ENCODE peak calls at places on chromosomes 1 and 21, in nine cellular contexts. One of them, this sample, is unnamed.

GRCh38 chr1:209577346-209577745 is 6.2 kb upstream of the CAMK1G start:
- DNase-seq in mesenteric fat pad: no peak
- DNase-seq in amniotic stem cell: no peak
- DNase-seq in amniotic epithelial cell: peak; percentile 54
- DNase-seq in GM12864: no peak
- DNase-seq in SK-N-SH: no peak
- DNase-seq in CD8-positive, alpha-beta T cell: no peak
- DNase-seq in endothelial cell: no peak
- DNase-seq in K562: no peak
- DNase-seq in this sample: no peak

GRCh38 chr1:22827666-22828065 is 117.0 kb downstream of the EPHB2 start:
- DNase-seq in mesenteric fat pad: no peak
- DNase-seq in amniotic stem cell: no peak
- DNase-seq in amniotic epithelial cell: no peak
- DNase-seq in GM12864: no peak
- DNase-seq in SK-N-SH: no peak
- DNase-seq in CD8-positive, alpha-beta T cell: no peak
- DNase-seq in endothelial cell: no peak
- DNase-seq in K562: no peak
- DNase-seq in this sample: no peak

GRCh38 chr1:96721053-96721381 is 567 bp upstream of the PTBP2 start:
- DNase-seq in mesenteric fat pad: no peak
- DNase-seq in amniotic stem cell: no peak
- DNase-seq in amniotic epithelial cell: no peak
- DNase-seq in GM12864: no peak
- DNase-seq in SK-N-SH: no peak
- DNase-seq in CD8-positive, alpha-beta T cell: no peak
- DNase-seq in endothelial cell: no peak
- DNase-seq in K562: no peak
- DNase-seq in this sample: no peak

GRCh38 chr1:17340358-17340757 is 31.6 kb upstream of the PADI6 start:
- DNase-seq in mesenteric fat pad: peak; percentile 20
- DNase-seq in amniotic stem cell: no peak
- DNase-seq in amniotic epithelial cell: peak; percentile 11
- DNase-seq in GM12864: no peak
- DNase-seq in SK-N-SH: no peak
- DNase-seq in CD8-positive, alpha-beta T cell: no peak
- DNase-seq in endothelial cell: no peak
- DNase-seq in K562: peak; percentile 43
- DNase-seq in this sample: no peak

GRCh38 chr1:151347523-151348246 is 633 bp upstream of the RFX5 start:
- DNase-seq in mesenteric fat pad: no peak
- DNase-seq in amniotic stem cell: no peak
- DNase-seq in amniotic epithelial cell: peak; percentile 32
- DNase-seq in GM12864: no peak
- DNase-seq in SK-N-SH: no peak
- DNase-seq in CD8-positive, alpha-beta T cell: no peak
- DNase-seq in endothelial cell: no peak
- DNase-seq in K562: no peak
- DNase-seq in this sample: no peak

GRCh38 chr1:203536575-203536974 is 42.6 kb downstream of the OPTC start:
- DNase-seq in mesenteric fat pad: no peak
- DNase-seq in amniotic stem cell: no peak
- DNase-seq in amniotic epithelial cell: peak; percentile 93
- DNase-seq in GM12864: no peak
- DNase-seq in SK-N-SH: no peak
- DNase-seq in CD8-positive, alpha-beta T cell: no peak
- DNase-seq in endothelial cell: no peak
- DNase-seq in K562: no peak
- DNase-seq in this sample: no peak

GRCh38 chr1:74641161-74641560 is 32.4 kb downstream of the ERICH3 start:
- DNase-seq in mesenteric fat pad: no peak
- DNase-seq in amniotic stem cell: no peak
- DNase-seq in amniotic epithelial cell: no peak
- DNase-seq in GM12864: no peak
- DNase-seq in SK-N-SH: no peak
- DNase-seq in CD8-positive, alpha-beta T cell: no peak
- DNase-seq in endothelial cell: no peak
- DNase-seq in K562: no peak
- DNase-seq in this sample: no peak

GRCh38 chr21:25938673-25939395 is 204.1 kb downstream of the GABPA start:
- DNase-seq in mesenteric fat pad: no peak
- DNase-seq in amniotic stem cell: no peak
- DNase-seq in amniotic epithelial cell: peak; percentile 41
- DNase-seq in GM12864: no peak
- DNase-seq in SK-N-SH: no peak
- DNase-seq in CD8-positive, alpha-beta T cell: no peak
- DNase-seq in endothelial cell: no peak
- DNase-seq in K562: no peak
- DNase-seq in this sample: no peak

GRCh38 chr1:28718601-28719331 is 18.0 kb upstream of the YTHDF2 start:
- DNase-seq in mesenteric fat pad: no peak
- DNase-seq in amniotic stem cell: no peak
- DNase-seq in amniotic epithelial cell: peak; percentile 64
- DNase-seq in GM12864: no peak
- DNase-seq in SK-N-SH: no peak
- DNase-seq in CD8-positive, alpha-beta T cell: no peak
- DNase-seq in endothelial cell: no peak
- DNase-seq in K562: peak; percentile 57
- DNase-seq in this sample: no peak

GRCh38 chr1:71089536-71090270 is 8.9 kb upstream of the ZRANB2 start:
- DNase-seq in mesenteric fat pad: no peak
- DNase-seq in amniotic stem cell: peak; percentile 11
- DNase-seq in amniotic epithelial cell: peak; percentile 73
- DNase-seq in GM12864: no peak
- DNase-seq in SK-N-SH: no peak
- DNase-seq in CD8-positive, alpha-beta T cell: no peak
- DNase-seq in endothelial cell: no peak
- DNase-seq in K562: no peak
- DNase-seq in this sample: no peak

GRCh38 chr1:204124639-204125038 is 27.2 kb downstream of the ETNK2 start:
- DNase-seq in mesenteric fat pad: no peak
- DNase-seq in amniotic stem cell: no peak
- DNase-seq in amniotic epithelial cell: no peak
- DNase-seq in GM12864: no peak
- DNase-seq in SK-N-SH: no peak
- DNase-seq in CD8-positive, alpha-beta T cell: no peak
- DNase-seq in endothelial cell: no peak
- DNase-seq in K562: no peak
- DNase-seq in this sample: no peak

GRCh38 chr1:73673980-73674379 is 524.0 kb downstream of the LRRIQ3 start:
- DNase-seq in mesenteric fat pad: no peak
- DNase-seq in amniotic stem cell: no peak
- DNase-seq in amniotic epithelial cell: no peak
- DNase-seq in GM12864: no peak
- DNase-seq in SK-N-SH: no peak
- DNase-seq in CD8-positive, alpha-beta T cell: no peak
- DNase-seq in endothelial cell: no peak
- DNase-seq in K562: no peak
- DNase-seq in this sample: no peak

GRCh38 chr1:14878951-14879350 is 274.6 kb upstream of the TMEM51 start:
- DNase-seq in mesenteric fat pad: no peak
- DNase-seq in amniotic stem cell: no peak
- DNase-seq in amniotic epithelial cell: no peak
- DNase-seq in GM12864: no peak
- DNase-seq in SK-N-SH: no peak
- DNase-seq in CD8-positive, alpha-beta T cell: no peak
- DNase-seq in endothelial cell: no peak
- DNase-seq in K562: no peak
- DNase-seq in this sample: no peak

GRCh38 chr21:32463889-32464300 is 51.4 kb downstream of the EVA1C start:
- DNase-seq in mesenteric fat pad: no peak
- DNase-seq in amniotic stem cell: peak; percentile 63
- DNase-seq in amniotic epithelial cell: peak; percentile 84
- DNase-seq in GM12864: no peak
- DNase-seq in SK-N-SH: no peak
- DNase-seq in CD8-positive, alpha-beta T cell: no peak
- DNase-seq in endothelial cell: no peak
- DNase-seq in K562: no peak
- DNase-seq in this sample: no peak

GRCh38 chr1:53737648-53738204 is 1.2 kb downstream of the GLIS1 start:
- DNase-seq in mesenteric fat pad: no peak
- DNase-seq in amniotic stem cell: no peak
- DNase-seq in amniotic epithelial cell: no peak
- DNase-seq in GM12864: no peak
- DNase-seq in SK-N-SH: peak; percentile 63
- DNase-seq in CD8-positive, alpha-beta T cell: no peak
- DNase-seq in endothelial cell: peak; percentile 21
- DNase-seq in K562: no peak
- DNase-seq in this sample: no peak

GRCh38 chr1:212651521-212651920 is 43.0 kb downstream of the ATF3 start:
- DNase-seq in mesenteric fat pad: no peak
- DNase-seq in amniotic stem cell: no peak
- DNase-seq in amniotic epithelial cell: no peak
- DNase-seq in GM12864: no peak
- DNase-seq in SK-N-SH: no peak
- DNase-seq in CD8-positive, alpha-beta T cell: no peak
- DNase-seq in endothelial cell: no peak
- DNase-seq in K562: no peak
- DNase-seq in this sample: no peak

GRCh38 chr21:16378570-16378969 is 648.8 kb downstream of the USP25 start:
- DNase-seq in mesenteric fat pad: no peak
- DNase-seq in amniotic stem cell: no peak
- DNase-seq in amniotic epithelial cell: no peak
- DNase-seq in GM12864: no peak
- DNase-seq in SK-N-SH: no peak
- DNase-seq in CD8-positive, alpha-beta T cell: no peak
- DNase-seq in endothelial cell: no peak
- DNase-seq in K562: no peak
- DNase-seq in this sample: no peak

GRCh38 chr1:111603979-111604378 is 15.6 kb upstream of the RAP1A start:
- DNase-seq in mesenteric fat pad: no peak
- DNase-seq in amniotic stem cell: no peak
- DNase-seq in amniotic epithelial cell: no peak
- DNase-seq in GM12864: peak; percentile 69
- DNase-seq in SK-N-SH: no peak
- DNase-seq in CD8-positive, alpha-beta T cell: peak; percentile 64
- DNase-seq in endothelial cell: no peak
- DNase-seq in K562: no peak
- DNase-seq in this sample: no peak

GRCh38 chr1:174051956-174052355 is 29.8 kb upstream of the RC3H1 start:
- DNase-seq in mesenteric fat pad: no peak
- DNase-seq in amniotic stem cell: no peak
- DNase-seq in amniotic epithelial cell: no peak
- DNase-seq in GM12864: no peak
- DNase-seq in SK-N-SH: no peak
- DNase-seq in CD8-positive, alpha-beta T cell: no peak
- DNase-seq in endothelial cell: no peak
- DNase-seq in K562: no peak
- DNase-seq in this sample: no peak

GRCh38 chr1:30905898-30906620 is 2.5 kb downstream of the SDC3 start:
- DNase-seq in mesenteric fat pad: no peak
- DNase-seq in amniotic stem cell: no peak
- DNase-seq in amniotic epithelial cell: no peak
- DNase-seq in GM12864: no peak
- DNase-seq in SK-N-SH: no peak
- DNase-seq in CD8-positive, alpha-beta T cell: no peak
- DNase-seq in endothelial cell: no peak
- DNase-seq in K562: no peak
- DNase-seq in this sample: no peak

GRCh38 chr1:62362061-62362951 is 43.1 kb upstream of the KANK4 start:
- DNase-seq in mesenteric fat pad: no peak
- DNase-seq in amniotic stem cell: no peak
- DNase-seq in amniotic epithelial cell: no peak
- DNase-seq in GM12864: no peak
- DNase-seq in SK-N-SH: no peak
- DNase-seq in CD8-positive, alpha-beta T cell: no peak
- DNase-seq in endothelial cell: no peak
- DNase-seq in K562: no peak
- DNase-seq in this sample: no peak

GRCh38 chr1:109426278-109427170 is at the start of gene PSMA5:
- DNase-seq in mesenteric fat pad: peak; percentile 97
- DNase-seq in amniotic stem cell: peak; percentile 99
- DNase-seq in amniotic epithelial cell: peak; percentile 100
- DNase-seq in GM12864: peak; percentile 99
- DNase-seq in SK-N-SH: peak; percentile 95
- DNase-seq in CD8-positive, alpha-beta T cell: peak; percentile 88
- DNase-seq in endothelial cell: peak; percentile 89
- DNase-seq in K562: peak; percentile 98
- DNase-seq in this sample: peak; percentile 98

GRCh38 chr1:161068306-161069200 is 1.1 kb downstream of the ARHGAP30 start:
- DNase-seq in mesenteric fat pad: no peak
- DNase-seq in amniotic stem cell: no peak
- DNase-seq in amniotic epithelial cell: no peak
- DNase-seq in GM12864: peak; percentile 73
- DNase-seq in SK-N-SH: no peak
- DNase-seq in CD8-positive, alpha-beta T cell: peak; percentile 70
- DNase-seq in endothelial cell: no peak
- DNase-seq in K562: no peak
- DNase-seq in this sample: peak; percentile 74

GRCh38 chr21:28099296-28099695 is 893.4 kb downstream of the LTN1 start:
- DNase-seq in mesenteric fat pad: no peak
- DNase-seq in amniotic stem cell: no peak
- DNase-seq in amniotic epithelial cell: no peak
- DNase-seq in GM12864: no peak
- DNase-seq in SK-N-SH: no peak
- DNase-seq in CD8-positive, alpha-beta T cell: no peak
- DNase-seq in endothelial cell: no peak
- DNase-seq in K562: no peak
- DNase-seq in this sample: no peak

GRCh38 chr21:38048241-38048640 is 132.0 kb upstream of the KCNJ6 start:
- DNase-seq in mesenteric fat pad: no peak
- DNase-seq in amniotic stem cell: no peak
- DNase-seq in amniotic epithelial cell: no peak
- DNase-seq in GM12864: no peak
- DNase-seq in SK-N-SH: no peak
- DNase-seq in CD8-positive, alpha-beta T cell: no peak
- DNase-seq in endothelial cell: no peak
- DNase-seq in K562: no peak
- DNase-seq in this sample: no peak

GRCh38 chr1:87197156-87197555 is 131.5 kb upstream of the LMO4 start:
- DNase-seq in mesenteric fat pad: no peak
- DNase-seq in amniotic stem cell: no peak
- DNase-seq in amniotic epithelial cell: peak; percentile 41
- DNase-seq in GM12864: no peak
- DNase-seq in SK-N-SH: no peak
- DNase-seq in CD8-positive, alpha-beta T cell: no peak
- DNase-seq in endothelial cell: no peak
- DNase-seq in K562: no peak
- DNase-seq in this sample: no peak

GRCh38 chr1:211908951-211909350 is 78.4 kb upstream of the LPGAT1 start:
- DNase-seq in mesenteric fat pad: no peak
- DNase-seq in amniotic stem cell: no peak
- DNase-seq in amniotic epithelial cell: no peak
- DNase-seq in GM12864: no peak
- DNase-seq in SK-N-SH: no peak
- DNase-seq in CD8-positive, alpha-beta T cell: no peak
- DNase-seq in endothelial cell: no peak
- DNase-seq in K562: no peak
- DNase-seq in this sample: no peak

GRCh38 chr1:1403543-1404112 is 3.5 kb downstream of the MRPL20 start:
- DNase-seq in mesenteric fat pad: no peak
- DNase-seq in amniotic stem cell: no peak
- DNase-seq in amniotic epithelial cell: no peak
- DNase-seq in GM12864: no peak
- DNase-seq in SK-N-SH: no peak
- DNase-seq in CD8-positive, alpha-beta T cell: no peak
- DNase-seq in endothelial cell: no peak
- DNase-seq in K562: no peak
- DNase-seq in this sample: no peak

GRCh38 chr1:20698195-20698910 is 19.5 kb downstream of the KIF17 start:
- DNase-seq in mesenteric fat pad: no peak
- DNase-seq in amniotic stem cell: peak; percentile 21
- DNase-seq in amniotic epithelial cell: peak; percentile 76
- DNase-seq in GM12864: no peak
- DNase-seq in SK-N-SH: no peak
- DNase-seq in CD8-positive, alpha-beta T cell: no peak
- DNase-seq in endothelial cell: no peak
- DNase-seq in K562: no peak
- DNase-seq in this sample: no peak

GRCh38 chr1:198734323-198735008 is 95.6 kb downstream of the PTPRC start:
- DNase-seq in mesenteric fat pad: no peak
- DNase-seq in amniotic stem cell: no peak
- DNase-seq in amniotic epithelial cell: no peak
- DNase-seq in GM12864: peak; percentile 27
- DNase-seq in SK-N-SH: no peak
- DNase-seq in CD8-positive, alpha-beta T cell: no peak
- DNase-seq in endothelial cell: no peak
- DNase-seq in K562: no peak
- DNase-seq in this sample: no peak

GRCh38 chr1:195956845-195957244 is 651.4 kb downstream of the KCNT2 start:
- DNase-seq in mesenteric fat pad: no peak
- DNase-seq in amniotic stem cell: no peak
- DNase-seq in amniotic epithelial cell: no peak
- DNase-seq in GM12864: no peak
- DNase-seq in SK-N-SH: no peak
- DNase-seq in CD8-positive, alpha-beta T cell: no peak
- DNase-seq in endothelial cell: no peak
- DNase-seq in K562: no peak
- DNase-seq in this sample: no peak

This sample was measured in lung.